ENCODE peak calls at places on chromosomes 4 and X, in four cellular contexts. X, I, C and Z are unnamed samples.

GRCh38 chrX:49840679-49841078 is 11.6 kb downstream of the PAGE4 start:
- DNase-seq in I (peak; percentile 81), C (peak; percentile 15), X (peak; percentile 83), Z (peak; percentile 79)

GRCh38 chr4:15110120-15110571 is 107.9 kb downstream of the CPEB2 start:
- DNase-seq in C (no peak), X (no peak), I (no peak), Z (no peak)

GRCh38 chr4:41212221-41213203 is 1.8 kb downstream of the APBB2 start:
- DNase-seq in X (peak; percentile 64), I (no peak), C (peak; percentile 70), Z (peak; percentile 30)

GRCh38 chr4:2507259-2507658 is 29.2 kb upstream of the FAM193A start:
- DNase-seq in X (no peak), I (no peak), C (no peak), Z (no peak)

GRCh38 chr4:26239796-26240195 is 81.0 kb upstream of the RBPJ start:
- DNase-seq in X (no peak), C (no peak), I (no peak), Z (no peak)

GRCh38 chrX:100719139-100719538 is 12.8 kb downstream of the SYTL4 start:
- DNase-seq in X (no peak), I (no peak), C (no peak), Z (no peak)

GRCh38 chr4:25011135-25011866 is 19.4 kb downstream of the LGI2 start:
- DNase-seq in C (no peak), I (no peak), X (no peak), Z (no peak)

GRCh38 chrX:96314974-96315373 is 369.7 kb upstream of the DIAPH2 start:
- DNase-seq in X (peak; percentile 0), C (no peak), I (no peak), Z (no peak)

GRCh38 chrX:150429577-150429976 is 66.5 kb downstream of the MAMLD1 start:
- DNase-seq in I (no peak), C (no peak), X (no peak), Z (no peak)

GRCh38 chrX:53093177-53093655 is 726 bp upstream of the KANTR start:
- DNase-seq in C (no peak), X (peak; percentile 58), I (peak; percentile 81), Z (peak; percentile 80)

GRCh38 chr4:52982246-52982950 is 120.3 kb downstream of the RASL11B start:
- DNase-seq in X (peak; percentile 32), C (no peak), I (peak; percentile 31), Z (no peak)

GRCh38 chr4:123260429-123261052 is 136.1 kb upstream of the SPRY1 start:
- DNase-seq in I (no peak), C (no peak), X (no peak), Z (no peak)

GRCh38 chr4:8398347-8398746 is 42.2 kb downstream of the ACOX3 start:
- DNase-seq in X (no peak), C (no peak), I (no peak), Z (no peak)

DNA sequence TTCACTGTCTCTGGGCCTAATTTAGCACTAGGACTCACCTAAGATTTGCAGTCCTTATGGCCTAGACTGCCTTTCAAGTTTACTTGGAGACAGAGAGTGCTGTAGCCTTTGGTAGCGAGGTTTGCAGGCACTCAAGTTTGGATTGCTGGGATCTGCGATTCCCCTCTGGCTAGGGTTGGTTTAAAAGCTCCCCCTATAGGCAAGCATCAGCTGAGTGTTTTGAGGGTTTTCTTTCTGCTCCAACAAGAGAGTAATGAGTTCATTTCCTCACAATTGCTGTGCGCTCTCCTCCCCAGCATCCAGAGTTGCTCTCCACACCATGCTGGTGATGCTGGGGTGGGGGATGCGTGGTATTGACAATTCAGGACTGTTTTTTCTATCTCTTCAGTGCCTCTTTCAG is 206.9 kb downstream of the GLUD2 start:
- DNase-seq in X (peak; percentile 5), C (no peak), I (peak; percentile 40), Z (no peak)
- TF ChIP-seq ESRRA in X (no peak), C (no peak), I (no peak), Z (no peak)

DNA sequence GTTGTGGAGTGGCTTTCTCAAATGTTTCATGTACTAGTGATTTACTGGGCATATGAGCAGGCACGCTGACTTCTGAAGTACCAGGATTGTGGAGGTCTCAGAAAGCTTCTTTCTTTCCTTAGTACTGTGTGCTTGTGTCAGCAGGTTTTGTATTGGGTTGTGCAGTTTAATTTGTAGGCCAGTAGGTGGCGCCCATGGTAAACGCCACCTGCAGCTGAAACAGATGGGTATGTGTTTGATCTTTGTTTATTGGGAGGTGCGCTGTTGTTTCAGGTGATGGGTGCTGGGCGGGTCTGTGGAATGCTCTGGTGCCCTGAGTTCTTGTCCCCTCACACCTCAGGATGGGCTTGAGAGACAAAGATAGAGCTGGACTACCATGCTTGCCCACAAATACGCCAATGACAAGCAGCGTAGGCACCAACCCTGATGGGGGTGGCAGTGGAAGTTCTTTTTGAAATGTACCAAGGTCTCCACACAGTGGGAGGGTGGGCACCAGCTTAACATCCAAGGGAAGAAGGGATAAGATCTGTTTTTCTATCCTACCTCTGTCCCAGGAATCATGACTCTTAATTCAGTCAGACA is 141.5 kb downstream of the RPS6KA6 start:
- DNase-seq in I (peak; percentile 25), X (peak; percentile 0), C (no peak), Z (peak; percentile 19)
- TF ChIP-seq ATF2 in I (no peak), X (no peak), C (no peak), Z (no peak)

GRCh38 chrX:154012336-154012991 is 7.2 kb downstream of the IRAK1 start:
- DNase-seq in I (no peak), X (peak; percentile 72), C (no peak), Z (no peak)
- TF ChIP-seq ESRRA in I (no peak), X (no peak), C (no peak), Z (no peak)

GRCh38 chr4:907103-907400 is 25.1 kb downstream of the GAK start:
- DNase-seq in C (no peak), I (no peak), X (no peak), Z (no peak)

GRCh38 chr4:907691-908437 is 24.3 kb downstream of the GAK start:
- DNase-seq in C (no peak), I (no peak), X (no peak), Z (no peak)

GRCh38 chr4:909821-910220 is 22.3 kb downstream of the GAK start:
- DNase-seq in C (no peak), X (no peak), I (no peak), Z (no peak)

GRCh38 chr4:910366-911091 is 21.6 kb downstream of the GAK start:
- DNase-seq in C (no peak), I (no peak), X (no peak), Z (no peak)

GRCh38 chr4:909131-909571 is 23.0 kb downstream of the GAK start:
- DNase-seq in X (no peak), C (no peak), I (no peak), Z (no peak)
- TF ChIP-seq ATF2 in X (no peak), C (no peak), I (no peak), Z (no peak)